ENCODE peak calls at places on chromosomes 13 and 19, in seven cellular contexts. D, I, Q, C, M, L and K are unnamed samples.

GRCh38 chr19:43561144-43561970 is 14.0 kb downstream of the XRCC1 start:
- DNase-seq in D (no peak), I (no peak), Q (no peak), C (no peak), M (no peak), L (no peak), K (no peak)

GRCh38 chr13:113806104-113806471 is 47.1 kb downstream of the TMEM255B start:
- DNase-seq in D (no peak), I (no peak), Q (no peak), C (no peak), M (peak), L (no peak), K (no peak)

GRCh38 chr19:1081301-1082164 is 13.6 kb downstream of the POLR2E start:
- DNase-seq in D (peak), I (no peak), Q (no peak), C (no peak), M (peak), L (no peak), K (no peak)

GRCh38 chr13:20814224-20814910 is 40.6 kb upstream of the EEF1AKMT1 start:
- DNase-seq in D (peak), I (peak), Q (peak), C (peak), M (peak), L (peak), K (peak)

GRCh38 chr19:1837222-1837565 is 11.1 kb downstream of the REXO1 start:
- DNase-seq in D (no peak), I (no peak), Q (no peak), C (no peak), M (no peak), L (no peak), K (no peak)

GRCh38 chr19:15457701-15458484 is 6.5 kb downstream of the RASAL3 start:
- DNase-seq in D (no peak), I (no peak), Q (no peak), C (no peak), M (no peak), L (no peak), K (no peak)

GRCh38 chr19:27767234-27767633 is 1445.7 kb downstream of the UQCRFS1 start:
- DNase-seq in D (peak), I (no peak), Q (no peak), C (no peak), M (no peak), L (no peak), K (no peak)

GRCh38 chr19:952680-953500 is 27.1 kb downstream of the ARID3A start:
- DNase-seq in D (no peak), I (peak), Q (no peak), C (no peak), M (no peak), L (no peak), K (no peak)

GRCh38 chr19:13260883-13261653 is 110.9 kb downstream of the IER2 start:
- DNase-seq in D (peak), I (no peak), Q (peak), C (no peak), M (no peak), L (no peak), K (peak)

GRCh38 chr13:21753117-21753729 is 82.3 kb downstream of the FGF9 start:
- DNase-seq in D (no peak), I (no peak), Q (no peak), C (no peak), M (no peak), L (no peak), K (no peak)

GRCh38 chr13:31846182-31846938 is 107.0 kb downstream of the RXFP2 start:
- DNase-seq in D (peak), I (peak), Q (peak), C (peak), M (peak), L (peak), K (peak)
- TF ChIP-seq POLR2A in D (no peak), I (no peak), Q (no peak), C (no peak), M (peak), L (peak), K (no peak)

GRCh38 chr19:41328157-41328817 is 18.3 kb downstream of the CCDC97 start:
- DNase-seq in D (no peak), I (no peak), Q (no peak), C (no peak), M (no peak), L (no peak), K (no peak)
- TF ChIP-seq POLR2A in D (no peak), I (no peak), Q (no peak), C (no peak), M (no peak), L (no peak), K (no peak)

DNA sequence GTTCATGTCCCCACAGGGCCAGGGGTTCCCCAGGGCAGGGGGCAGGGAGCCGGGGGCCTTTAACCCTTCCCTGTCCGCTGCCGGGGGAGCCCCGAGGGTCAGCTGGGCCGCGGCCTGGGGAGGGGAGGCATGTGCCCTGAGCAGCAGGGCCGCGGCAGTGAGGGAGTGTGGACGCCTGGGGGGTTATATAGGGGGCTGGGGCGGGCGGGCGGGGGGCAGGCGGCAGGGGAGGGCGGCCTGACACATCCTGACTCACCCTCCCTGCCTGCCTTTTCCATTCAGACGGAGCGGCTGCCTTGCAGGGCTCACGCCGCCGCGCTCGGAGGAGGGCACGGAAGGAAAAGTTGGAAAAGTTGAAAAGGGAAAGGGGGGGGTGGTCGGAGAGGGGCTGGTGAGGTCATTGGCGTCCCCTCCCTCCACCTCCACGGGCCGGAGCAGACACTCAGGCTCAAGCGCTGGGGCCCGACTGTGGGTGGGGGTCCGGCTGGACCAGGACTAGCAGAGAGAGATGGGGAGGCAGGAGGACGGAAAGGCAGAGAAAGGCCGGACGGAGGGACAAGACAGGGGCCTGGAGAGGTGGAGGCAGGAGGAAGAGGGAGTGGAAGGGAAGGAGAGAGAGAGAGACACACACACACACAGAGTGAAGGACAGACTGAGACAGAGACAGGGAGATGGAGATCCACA is at the start of gene IL11:
- DNase-seq in D (no peak), I (no peak), Q (no peak), C (no peak), M (peak), L (no peak), K (peak)
- TF ChIP-seq POLR2A in D (no peak), I (no peak), Q (no peak), C (no peak), M (no peak), L (no peak), K (peak)

DNA sequence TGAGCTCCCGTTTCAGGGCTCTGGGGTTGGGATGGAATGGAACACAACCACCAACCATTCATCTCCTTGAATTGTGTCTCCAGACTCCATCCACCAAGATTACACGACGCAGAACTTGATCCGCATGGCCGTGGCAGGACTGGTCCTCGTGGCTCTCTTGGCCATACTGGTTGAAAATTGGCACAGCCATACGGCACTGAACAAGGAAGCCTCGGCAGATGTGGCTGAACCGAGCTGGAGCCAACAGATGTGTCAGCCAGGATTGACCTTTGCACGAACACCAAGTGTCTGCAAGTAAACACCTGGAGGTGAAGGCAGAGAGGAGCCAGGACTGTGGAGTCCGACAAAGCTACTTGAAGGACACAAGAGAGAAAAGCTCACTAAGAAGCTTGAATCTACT is 15.5 kb downstream of the FCAR start:
- DNase-seq in D (no peak), I (no peak), Q (no peak), C (no peak), M (no peak), L (no peak), K (no peak)
- TF ChIP-seq POLR2A in D (no peak), I (no peak), Q (no peak), C (no peak), M (no peak), L (no peak), K (no peak)

GRCh38 chr19:58400638-58400915 is 5.1 kb downstream of the RNF225 start:
- DNase-seq in D (no peak), I (no peak), Q (no peak), C (no peak), M (no peak), L (no peak), K (no peak)

GRCh38 chr19:58398545-58398944 is 3.1 kb downstream of the RNF225 start:
- DNase-seq in D (no peak), I (no peak), Q (no peak), C (no peak), M (no peak), L (no peak), K (no peak)

GRCh38 chr19:58401825-58402433 is 6.5 kb downstream of the RNF225 start:
- DNase-seq in D (no peak), I (no peak), Q (no peak), C (no peak), M (no peak), L (no peak), K (no peak)

GRCh38 chr19:58399903-58400637 is 4.6 kb downstream of the RNF225 start:
- DNase-seq in D (no peak), I (no peak), Q (no peak), C (no peak), M (no peak), L (no peak), K (no peak)

DNA sequence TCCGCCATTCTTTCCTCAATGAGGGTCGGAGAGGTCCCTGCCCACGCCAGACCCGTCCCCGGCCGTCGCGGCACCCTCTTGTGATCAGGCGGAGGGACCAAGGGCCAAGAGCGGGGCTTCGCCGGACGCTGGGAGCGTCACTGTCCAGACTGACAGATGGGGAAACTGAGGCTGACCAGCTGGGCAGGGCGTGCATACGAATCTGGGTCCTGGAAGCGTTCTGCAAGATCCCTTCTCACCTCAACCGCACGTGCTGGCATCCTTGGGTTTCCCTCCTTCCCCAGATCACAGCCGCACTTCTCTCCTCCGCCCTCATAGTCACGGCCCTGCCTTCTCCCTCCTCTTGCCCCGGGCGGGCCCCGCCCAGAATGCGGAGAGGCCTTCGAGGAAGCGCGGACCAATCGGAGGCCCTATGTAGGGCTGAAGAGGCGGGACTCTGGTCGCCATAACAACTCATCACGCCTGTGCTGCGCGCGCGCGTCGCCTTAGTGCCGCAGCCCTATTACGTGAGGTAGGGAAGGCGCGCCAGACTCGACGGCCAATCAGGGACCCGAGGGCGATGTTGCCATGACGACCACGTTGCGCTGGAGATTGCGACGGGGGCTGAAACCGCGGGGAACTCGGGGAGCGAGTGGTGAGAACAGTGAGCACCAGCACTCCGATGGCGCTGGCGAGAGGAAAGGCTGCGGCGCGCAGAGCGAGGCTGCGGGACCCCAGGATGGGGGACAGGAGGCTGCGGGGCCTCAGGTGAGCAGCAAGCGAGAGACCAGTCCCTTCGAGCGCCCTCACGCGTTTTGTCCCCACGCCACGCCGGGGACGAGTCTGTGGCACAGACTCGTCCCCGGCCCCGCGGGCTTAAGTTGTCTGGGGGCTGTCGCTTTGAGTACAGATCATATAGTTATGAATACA is 5.7 kb downstream of the RNF225 start:
- DNase-seq in D (peak), I (peak), Q (peak), C (peak), M (peak), L (peak), K (peak)
- TF ChIP-seq POLR2A in D (peak), I (peak), Q (no peak), C (no peak), M (peak), L (peak), K (peak)